ENCODE peak calls at places on chromosomes 13 and 19, in five cellular contexts. T is Panc1, Q is stomach, V is fibroblast of the aortic adventitia, S is foreskin fibroblast. B is an unnamed sample.

GRCh38 chr19:18650468-18651001 is 13.7 kb downstream of the KLHL26 start:
- DNase-seq in T (no peak), Q (peak; percentile 45), V (peak; percentile 89), S (peak; percentile 85), B (no peak)

GRCh38 chr13:110396476-110396875 is 89.4 kb downstream of the COL4A2 start:
- DNase-seq in T (no peak), Q (no peak), V (no peak), S (no peak), B (no peak)

GRCh38 chr13:112999414-113000177 is 30.6 kb downstream of the MCF2L start:
- DNase-seq in T (no peak), Q (no peak), V (no peak), S (no peak), B (no peak)

GRCh38 chr19:16661480-16662034 is 618 bp downstream of the TMEM38A start:
- DNase-seq in T (no peak), Q (peak; percentile 33), V (no peak), S (peak; percentile 17), B (no peak)

GRCh38 chr19:4401482-4402170 is 814 bp upstream of the CHAF1A start:
- DNase-seq in T (no peak), Q (no peak), V (no peak), S (no peak), B (no peak)

GRCh38 chr19:2358548-2359173 is 1.4 kb upstream of the TMPRSS9 start:
- DNase-seq in T (no peak), Q (no peak), V (no peak), S (no peak), B (no peak)

GRCh38 chr19:50565984-50566903 is 2.0 kb downstream of the LRRC4B start:
- DNase-seq in T (no peak), Q (no peak), V (no peak), S (no peak), B (no peak)

GRCh38 chr13:59279024-59279423 is 884.7 kb downstream of the DIAPH3 start:
- DNase-seq in T (no peak), Q (no peak), V (no peak), S (no peak), B (no peak)

GRCh38 chr13:71515639-71516038 is 351.4 kb downstream of the DACH1 start:
- DNase-seq in T (no peak), Q (no peak), V (no peak), S (no peak), B (no peak)

GRCh38 chr13:65562305-65562704 is 1667.8 kb downstream of the PCDH9 start:
- DNase-seq in T (no peak), Q (no peak), V (no peak), S (no peak), B (no peak)
- H3K4me3 ChIP-seq in T (no peak overlapping the region), Q (no peak overlapping the region), V (no peak overlapping the region), S (no peak overlapping the region), B (no peak overlapping the region)

GRCh38 chr13:60335531-60335930 is 61.5 kb upstream of the TDRD3 start:
- DNase-seq in T (no peak), Q (no peak), V (peak; percentile 48), S (peak; percentile 10), B (no peak)
- TF ChIP-seq CTCF in T (peak; percentile 35), Q (peak; percentile 55), V (peak; percentile 55), S (peak; percentile 18), B (peak; percentile 48)

GRCh38 chr13:61423879-61424278 is 8.2 kb upstream of the PCDH20 start:
- DNase-seq in T (no peak), Q (no peak), V (no peak), S (no peak), B (no peak)
- H3K4me3 ChIP-seq in T (no peak overlapping the region), Q (no peak overlapping the region), V (no peak overlapping the region), S (no peak overlapping the region), B (no peak overlapping the region)

GRCh38 chr13:26971990-26972888 is 199.4 kb downstream of the USP12 start:
- DNase-seq in T (no peak), Q (peak; percentile 69), V (peak; percentile 27), S (peak; percentile 42), B (no peak)
- TF ChIP-seq CTCF in T (peak; percentile 85), Q (peak; percentile 49), V (peak; percentile 51), S (peak; percentile 35), B (peak; percentile 77)

GRCh38 chr13:21231426-21231945 is 55.0 kb downstream of the MRPL57 start:
- DNase-seq in T (no peak), Q (no peak), V (peak; percentile 16), S (peak; percentile 6), B (no peak)

GRCh38 chr13:21234537-21234936 is 58.1 kb downstream of the MRPL57 start:
- DNase-seq in T (no peak), Q (no peak), V (peak; percentile 27), S (peak; percentile 50), B (no peak)

GRCh38 chr13:21232196-21232595 is 55.7 kb downstream of the MRPL57 start:
- DNase-seq in T (no peak), Q (no peak), V (peak; percentile 81), S (peak; percentile 70), B (no peak)

GRCh38 chr13:21233086-21233485 is 56.6 kb downstream of the MRPL57 start:
- DNase-seq in T (no peak), Q (no peak), V (peak; percentile 26), S (peak; percentile 7), B (no peak)

DNA sequence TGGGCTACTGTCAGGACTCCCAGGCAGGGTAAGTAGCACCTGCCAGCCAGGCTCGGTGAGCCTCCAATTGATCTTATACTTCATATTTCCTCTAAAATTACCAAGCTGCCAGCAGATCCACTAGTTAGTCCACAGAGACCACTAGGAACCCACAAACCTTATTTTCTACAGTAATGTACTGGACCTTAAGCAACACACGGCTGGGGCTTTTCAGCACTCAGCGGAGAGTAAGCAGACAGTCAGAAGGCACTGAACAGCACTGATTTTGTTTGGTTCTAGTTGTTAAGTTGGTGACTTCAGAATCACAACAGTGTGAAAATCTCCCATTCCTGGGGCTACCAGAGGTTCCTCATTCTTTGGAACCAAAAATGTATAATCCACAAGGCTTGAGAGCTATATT is 56.1 kb downstream of the MRPL57 start:
- DNase-seq in T (no peak), Q (no peak), V (no peak), S (peak; percentile 9), B (no peak)
- H3K4me3 ChIP-seq in T (peak overlapping the region; percentile 4), Q (no peak overlapping the region), V (peak overlapping the region; percentile 13), S (peak overlapping the region; percentile 24), B (no peak overlapping the region)

GRCh38 chr13:38223093-38223492 is 126.6 kb upstream of the UFM1 start:
- DNase-seq in T (no peak), Q (no peak), V (peak; percentile 40), S (peak; percentile 7), B (no peak)
- TF ChIP-seq CTCF in T (no peak), Q (no peak), V (peak; percentile 26), S (peak; percentile 28), B (peak; percentile 33)

GRCh38 chr13:19960673-19961015 is 2.1 kb downstream of the ZMYM2 start:
- DNase-seq in T (no peak), Q (no peak), V (no peak), S (no peak), B (no peak)
- H3K4me3 ChIP-seq in T (peak overlapping the region; percentile 77), Q (peak overlapping the region; percentile 81), V (peak overlapping the region; percentile 86), S (peak overlapping the region; percentile 97), B (peak overlapping the region; percentile 80)

B was measured in epithelial cell of proximal tubule.